ENCODE peak calls at places on chromosomes 1 and 21, in seven cellular contexts. Q, C, T, Y, M, Z and S are unnamed samples.

GRCh38 chr1:29196863-29197589 is 15.3 kb upstream of the SRSF4 start:
- DNase-seq in C (peak), T (no peak), Z (peak), Q (no peak), M (no peak), Y (peak), S (peak)

GRCh38 chr1:9494936-9495758 is 44.1 kb upstream of the SLC25A33 start:
- DNase-seq in Z (no peak), C (no peak), T (peak), M (peak), Y (peak), Q (peak), S (peak)

GRCh38 chr21:44893278-44893556 is 19.7 kb upstream of the PTTG1IP start:
- DNase-seq in T (no peak), C (no peak), Q (no peak), Y (no peak), M (no peak), Z (no peak), S (no peak)

GRCh38 chr1:156291226-156292061 is 4.0 kb downstream of the GLMP start:
- DNase-seq in T (no peak), Q (peak), C (peak), Y (peak), Z (peak), M (no peak), S (peak)

GRCh38 chr1:41752514-41753170 is 166.1 kb downstream of the HIVEP3 start:
- DNase-seq in Y (no peak), M (no peak), T (no peak), Q (no peak), Z (no peak), C (no peak), S (no peak)

GRCh38 chr1:162629651-162630050 is 2.6 kb upstream of the DDR2 start:
- DNase-seq in Z (peak), Y (peak), T (no peak), M (no peak), C (peak), Q (no peak), S (no peak)

GRCh38 chr1:96416111-96416595 is 305.4 kb upstream of the PTBP2 start:
- DNase-seq in Q (peak), Y (peak), M (no peak), C (peak), Z (peak), T (no peak), S (no peak)

GRCh38 chr1:10756842-10757241 is 39.6 kb downstream of the CASZ1 start:
- DNase-seq in Y (no peak), Z (no peak), M (no peak), Q (no peak), T (no peak), C (no peak), S (no peak)

GRCh38 chr1:243979396-243979795 is 71.7 kb upstream of the ZBTB18 start:
- DNase-seq in Y (no peak), T (no peak), M (no peak), Z (no peak), Q (no peak), C (no peak), S (no peak)

GRCh38 chr1:65068202-65069011 is 79.6 kb upstream of the AK4 start:
- DNase-seq in Y (peak), T (no peak), Q (peak), C (peak), M (no peak), Z (no peak), S (no peak)